ENCODE peak calls at places on chromosomes 4 and X, in six cellular contexts. One of them, this sample, is unnamed.

GRCh38 chrX:152640039-152640818 is 2.5 kb downstream of the GABRQ start:
- DNase-seq in effector memory CD8-positive, alpha-beta T cell: no peak
- DNase-seq in kidney tubule cell: no peak
- DNase-seq in tibial artery: no peak
- DNase-seq in stimulated activated CD4-positive, alpha-beta T cell treated with anti-CD3 and anti-CD28 coated beads, Interleukin-1b, Interleukin-23, amount 100 ng/mL, for 1 hour: no peak
- DNase-seq in WERI-Rb-1: peak
- DNase-seq in this sample: peak

GRCh38 chr4:85598936-85599335 is 124.0 kb downstream of the ARHGAP24 start:
- DNase-seq in effector memory CD8-positive, alpha-beta T cell: no peak
- DNase-seq in kidney tubule cell: no peak
- DNase-seq in tibial artery: no peak
- DNase-seq in stimulated activated CD4-positive, alpha-beta T cell treated with anti-CD3 and anti-CD28 coated beads, Interleukin-1b, Interleukin-23, amount 100 ng/mL, for 1 hour: no peak
- DNase-seq in WERI-Rb-1: no peak
- DNase-seq in this sample: no peak

GRCh38 chr4:173538903-173539445 is 8.9 kb upstream of the HAND2 start:
- DNase-seq in effector memory CD8-positive, alpha-beta T cell: no peak
- DNase-seq in kidney tubule cell: no peak
- DNase-seq in tibial artery: no peak
- DNase-seq in stimulated activated CD4-positive, alpha-beta T cell treated with anti-CD3 and anti-CD28 coated beads, Interleukin-1b, Interleukin-23, amount 100 ng/mL, for 1 hour: no peak
- DNase-seq in WERI-Rb-1: no peak
- DNase-seq in this sample: no peak

GRCh38 chrX:81378550-81378949 is 176.6 kb downstream of the SH3BGRL start:
- DNase-seq in effector memory CD8-positive, alpha-beta T cell: no peak
- DNase-seq in kidney tubule cell: no peak
- DNase-seq in tibial artery: no peak
- DNase-seq in stimulated activated CD4-positive, alpha-beta T cell treated with anti-CD3 and anti-CD28 coated beads, Interleukin-1b, Interleukin-23, amount 100 ng/mL, for 1 hour: no peak
- DNase-seq in WERI-Rb-1: no peak
- DNase-seq in this sample: no peak

GRCh38 chr4:187075514-187075913 is 351.9 kb upstream of the FAT1 start:
- DNase-seq in effector memory CD8-positive, alpha-beta T cell: no peak
- DNase-seq in kidney tubule cell: no peak
- DNase-seq in tibial artery: no peak
- DNase-seq in stimulated activated CD4-positive, alpha-beta T cell treated with anti-CD3 and anti-CD28 coated beads, Interleukin-1b, Interleukin-23, amount 100 ng/mL, for 1 hour: no peak
- DNase-seq in WERI-Rb-1: no peak
- DNase-seq in this sample: no peak

GRCh38 chr4:145804134-145804533 is 124.2 kb downstream of the C4orf51 start:
- DNase-seq in effector memory CD8-positive, alpha-beta T cell: no peak
- DNase-seq in kidney tubule cell: peak
- DNase-seq in tibial artery: no peak
- DNase-seq in stimulated activated CD4-positive, alpha-beta T cell treated with anti-CD3 and anti-CD28 coated beads, Interleukin-1b, Interleukin-23, amount 100 ng/mL, for 1 hour: no peak
- DNase-seq in WERI-Rb-1: no peak
- DNase-seq in this sample: no peak

GRCh38 chr4:107755841-107756356 is 35.9 kb upstream of the PAPSS1 start:
- DNase-seq in effector memory CD8-positive, alpha-beta T cell: no peak
- DNase-seq in kidney tubule cell: no peak
- DNase-seq in tibial artery: no peak
- DNase-seq in stimulated activated CD4-positive, alpha-beta T cell treated with anti-CD3 and anti-CD28 coated beads, Interleukin-1b, Interleukin-23, amount 100 ng/mL, for 1 hour: no peak
- DNase-seq in WERI-Rb-1: no peak
- DNase-seq in this sample: no peak

GRCh38 chr4:115228851-115229250 is 115.4 kb upstream of the NDST4 start:
- DNase-seq in effector memory CD8-positive, alpha-beta T cell: no peak
- DNase-seq in kidney tubule cell: no peak
- DNase-seq in tibial artery: no peak
- DNase-seq in stimulated activated CD4-positive, alpha-beta T cell treated with anti-CD3 and anti-CD28 coated beads, Interleukin-1b, Interleukin-23, amount 100 ng/mL, for 1 hour: no peak
- DNase-seq in WERI-Rb-1: no peak
- DNase-seq in this sample: no peak

GRCh38 chr4:21113496-21114213 is 413.4 kb downstream of the PACRGL start:
- DNase-seq in effector memory CD8-positive, alpha-beta T cell: no peak
- DNase-seq in kidney tubule cell: peak
- DNase-seq in tibial artery: no peak
- DNase-seq in stimulated activated CD4-positive, alpha-beta T cell treated with anti-CD3 and anti-CD28 coated beads, Interleukin-1b, Interleukin-23, amount 100 ng/mL, for 1 hour: no peak
- DNase-seq in WERI-Rb-1: no peak
- DNase-seq in this sample: no peak

GRCh38 chr4:155875878-155876277 is 9.8 kb upstream of the ASIC5 start:
- DNase-seq in effector memory CD8-positive, alpha-beta T cell: no peak
- DNase-seq in kidney tubule cell: no peak
- DNase-seq in tibial artery: no peak
- DNase-seq in stimulated activated CD4-positive, alpha-beta T cell treated with anti-CD3 and anti-CD28 coated beads, Interleukin-1b, Interleukin-23, amount 100 ng/mL, for 1 hour: no peak
- DNase-seq in WERI-Rb-1: no peak
- DNase-seq in this sample: no peak

GRCh38 chr4:40325406-40326019 is 9.6 kb upstream of the CHRNA9 start:
- DNase-seq in effector memory CD8-positive, alpha-beta T cell: peak
- DNase-seq in kidney tubule cell: peak
- DNase-seq in tibial artery: no peak
- DNase-seq in stimulated activated CD4-positive, alpha-beta T cell treated with anti-CD3 and anti-CD28 coated beads, Interleukin-1b, Interleukin-23, amount 100 ng/mL, for 1 hour: peak
- DNase-seq in WERI-Rb-1: peak
- DNase-seq in this sample: peak

GRCh38 chr4:17613761-17614415 is 553 bp upstream of the MED28 start:
- DNase-seq in effector memory CD8-positive, alpha-beta T cell: no peak
- DNase-seq in kidney tubule cell: peak
- DNase-seq in tibial artery: no peak
- DNase-seq in stimulated activated CD4-positive, alpha-beta T cell treated with anti-CD3 and anti-CD28 coated beads, Interleukin-1b, Interleukin-23, amount 100 ng/mL, for 1 hour: no peak
- DNase-seq in WERI-Rb-1: no peak
- DNase-seq in this sample: peak

GRCh38 chr4:173698557-173699262 is 168.7 kb upstream of the HAND2 start:
- DNase-seq in effector memory CD8-positive, alpha-beta T cell: no peak
- DNase-seq in kidney tubule cell: no peak
- DNase-seq in tibial artery: no peak
- DNase-seq in stimulated activated CD4-positive, alpha-beta T cell treated with anti-CD3 and anti-CD28 coated beads, Interleukin-1b, Interleukin-23, amount 100 ng/mL, for 1 hour: no peak
- DNase-seq in WERI-Rb-1: no peak
- DNase-seq in this sample: no peak

GRCh38 chr4:177124436-177124835 is 185.2 kb upstream of the NEIL3 start:
- DNase-seq in effector memory CD8-positive, alpha-beta T cell: no peak
- DNase-seq in kidney tubule cell: no peak
- DNase-seq in tibial artery: no peak
- DNase-seq in stimulated activated CD4-positive, alpha-beta T cell treated with anti-CD3 and anti-CD28 coated beads, Interleukin-1b, Interleukin-23, amount 100 ng/mL, for 1 hour: no peak
- DNase-seq in WERI-Rb-1: no peak
- DNase-seq in this sample: no peak

GRCh38 chr4:971670-972500 is 1.5 kb downstream of the DGKQ start:
- DNase-seq in effector memory CD8-positive, alpha-beta T cell: no peak
- DNase-seq in kidney tubule cell: no peak
- DNase-seq in tibial artery: no peak
- DNase-seq in stimulated activated CD4-positive, alpha-beta T cell treated with anti-CD3 and anti-CD28 coated beads, Interleukin-1b, Interleukin-23, amount 100 ng/mL, for 1 hour: no peak
- DNase-seq in WERI-Rb-1: peak
- DNase-seq in this sample: no peak

GRCh38 chr4:156906325-156906724 is 65.3 kb downstream of the PDGFC start:
- DNase-seq in effector memory CD8-positive, alpha-beta T cell: no peak
- DNase-seq in kidney tubule cell: no peak
- DNase-seq in tibial artery: no peak
- DNase-seq in stimulated activated CD4-positive, alpha-beta T cell treated with anti-CD3 and anti-CD28 coated beads, Interleukin-1b, Interleukin-23, amount 100 ng/mL, for 1 hour: no peak
- DNase-seq in WERI-Rb-1: no peak
- DNase-seq in this sample: no peak

GRCh38 chrX:71652405-71652804 is 14.9 kb upstream of the LOC101059915 start:
- DNase-seq in effector memory CD8-positive, alpha-beta T cell: peak
- DNase-seq in kidney tubule cell: peak
- DNase-seq in tibial artery: no peak
- DNase-seq in stimulated activated CD4-positive, alpha-beta T cell treated with anti-CD3 and anti-CD28 coated beads, Interleukin-1b, Interleukin-23, amount 100 ng/mL, for 1 hour: no peak
- DNase-seq in WERI-Rb-1: peak
- DNase-seq in this sample: peak

GRCh38 chr4:140289486-140289885 is 84.0 kb upstream of the SCOC start:
- DNase-seq in effector memory CD8-positive, alpha-beta T cell: no peak
- DNase-seq in kidney tubule cell: no peak
- DNase-seq in tibial artery: no peak
- DNase-seq in stimulated activated CD4-positive, alpha-beta T cell treated with anti-CD3 and anti-CD28 coated beads, Interleukin-1b, Interleukin-23, amount 100 ng/mL, for 1 hour: no peak
- DNase-seq in WERI-Rb-1: no peak
- DNase-seq in this sample: no peak

GRCh38 chr4:116439330-116439729 is 646.0 kb downstream of the TRAM1L1 start:
- DNase-seq in effector memory CD8-positive, alpha-beta T cell: no peak
- DNase-seq in kidney tubule cell: no peak
- DNase-seq in tibial artery: no peak
- DNase-seq in stimulated activated CD4-positive, alpha-beta T cell treated with anti-CD3 and anti-CD28 coated beads, Interleukin-1b, Interleukin-23, amount 100 ng/mL, for 1 hour: no peak
- DNase-seq in WERI-Rb-1: no peak
- DNase-seq in this sample: no peak